ENCODE peak calls at places on chromosomes 11 and 22, in six cellular contexts. H is RWPE1; U is heart left ventricle; A is mammary epithelial cell; J is CD8-positive, alpha-beta T cell; P is suprapubic skin. O is an unnamed sample.

GRCh38 chr11:100816823-100817222 is 129.7 kb downstream of the ARHGAP42 start:
- DNase-seq in A (no peak), P (no peak), H (no peak), U (no peak), J (no peak), O (no peak)

GRCh38 chr11:89182773-89183172 is 5.1 kb downstream of the TYR start:
- DNase-seq in U (no peak), H (no peak), A (no peak), J (no peak), P (no peak), O (no peak)

GRCh38 chr11:82960779-82961143 is 59.2 kb downstream of the DDIAS start:
- DNase-seq in A (no peak), J (no peak), H (no peak), U (no peak), P (no peak), O (no peak)

GRCh38 chr11:117219001-117219400 is 12.9 kb downstream of the PCSK7 start:
- DNase-seq in U (no peak), P (no peak), A (no peak), J (no peak), H (no peak), O (no peak)

GRCh38 chr11:117186431-117186761 is 7.9 kb downstream of the SIDT2 start:
- DNase-seq in U (no peak), H (no peak), J (no peak), A (no peak), P (no peak), O (no peak)

GRCh38 chr11:85682330-85683305 is 3.4 kb downstream of the CCDC89 start:
- DNase-seq in J (peak), P (no peak), A (no peak), U (peak), H (no peak), O (no peak)

GRCh38 chr11:46051102-46051501 is 70.2 kb downstream of the PHF21A start:
- DNase-seq in A (no peak), H (no peak), U (no peak), J (no peak), P (no peak), O (no peak)

GRCh38 chr11:11397043-11397415 is 44.0 kb upstream of the CSNK2A3 start:
- DNase-seq in H (no peak), J (no peak), U (no peak), A (no peak), P (no peak), O (no peak)

GRCh38 chr11:113242767-113243397 is 71.5 kb upstream of the TTC12 start:
- DNase-seq in P (no peak), A (peak), U (no peak), J (no peak), H (no peak), O (no peak)

GRCh38 chr22:43222281-43222680 is 35.3 kb upstream of the TTLL12 start:
- DNase-seq in P (no peak), A (no peak), H (no peak), U (peak), J (no peak), O (no peak)

GRCh38 chr11:8768625-8769333 is 86.2 kb downstream of the RPL27A start:
- DNase-seq in P (no peak), H (peak), U (peak), J (no peak), A (peak), O (no peak)

GRCh38 chr11:64321533-64321932 is 3.6 kb downstream of the PRDX5 start:
- DNase-seq in A (peak), U (no peak), H (peak), P (no peak), J (no peak), O (no peak)

GRCh38 chr11:72969894-72970335 is 155.7 kb downstream of the ATG16L2 start:
- DNase-seq in P (no peak), A (peak), J (no peak), U (no peak), H (no peak), O (no peak)

GRCh38 chr11:91308069-91308468 is 916.5 kb upstream of the FAT3 start:
- DNase-seq in H (no peak), J (no peak), U (no peak), A (no peak), P (no peak), O (no peak)

GRCh38 chr11:13429836-13430235 is 33.2 kb downstream of the BTBD10 start:
- DNase-seq in H (no peak), J (no peak), U (no peak), P (no peak), A (no peak), O (no peak)

GRCh38 chr11:86676533-86677154 is 4.2 kb upstream of the ME3 start:
- DNase-seq in J (no peak), P (no peak), U (no peak), A (no peak), H (no peak), O (no peak)

GRCh38 chr11:93921695-93922468 is 71.5 kb upstream of the VSTM5 start:
- DNase-seq in A (peak), H (peak), U (no peak), P (no peak), J (no peak), O (no peak)

GRCh38 chr22:35350539-35351503 is 30.1 kb upstream of the HMOX1 start:
- DNase-seq in A (peak), U (peak), P (peak), H (peak), J (peak), O (peak)

GRCh38 chr11:75140269-75141138 is 10.4 kb upstream of the SLCO2B1 start:
- DNase-seq in P (no peak), U (peak), A (peak), H (peak), J (peak), O (no peak)

GRCh38 chr22:44882226-44882905 is 127.4 kb downstream of the PHF21B start:
- DNase-seq in J (no peak), H (no peak), U (no peak), A (no peak), P (peak), O (no peak)

GRCh38 chr22:36775589-36775965 is 342 bp downstream of the IFT27 start:
- DNase-seq in A (peak), U (no peak), J (no peak), H (no peak), P (peak), O (no peak)

GRCh38 chr11:3228445-3228829 is 3.8 kb downstream of the MRGPRE start:
- DNase-seq in U (no peak), P (no peak), H (no peak), J (no peak), A (no peak), O (no peak)

GRCh38 chr11:24678956-24679355 is 182.1 kb downstream of the LUZP2 start:
- DNase-seq in U (no peak), A (no peak), P (no peak), J (no peak), H (no peak), O (no peak)

GRCh38 chr11:95147364-95147905 is 57.8 kb downstream of the ENDOD1 start:
- DNase-seq in J (no peak), U (no peak), H (peak), P (no peak), A (peak), O (peak)

GRCh38 chr11:35998651-35999050 is 54.8 kb downstream of the LDLRAD3 start:
- DNase-seq in H (no peak), P (no peak), J (no peak), A (no peak), U (no peak), O (no peak)

GRCh38 chr11:70371241-70371640 is 27.1 kb upstream of the CTTN start:
- DNase-seq in U (no peak), P (no peak), H (no peak), A (peak), J (no peak), O (no peak)

GRCh38 chr22:45462034-45462655 is 40.5 kb upstream of the FBLN1 start:
- DNase-seq in J (no peak), U (no peak), H (no peak), A (no peak), P (no peak), O (no peak)

DNA sequence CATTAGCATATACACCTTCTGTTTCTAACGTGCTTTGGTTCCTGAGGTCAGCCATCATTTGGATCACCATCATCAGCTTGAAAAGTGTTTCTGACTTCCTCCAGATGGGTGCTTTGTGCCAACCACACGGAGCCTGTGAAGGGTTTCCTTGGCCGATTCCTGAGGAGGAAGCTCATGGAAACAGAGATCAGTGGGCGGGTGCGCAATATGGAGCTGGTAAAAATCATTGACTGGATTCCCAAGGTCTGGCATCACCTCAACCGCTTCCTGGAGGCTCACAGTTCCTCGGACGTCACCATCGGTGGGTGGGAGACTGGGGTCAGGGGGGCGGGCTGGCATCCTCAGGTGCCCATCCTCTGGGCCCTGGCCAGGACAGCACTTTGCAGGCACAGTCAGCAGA is 54.8 kb downstream of the DBX1 start:
- DNase-seq in U (no peak), J (no peak), P (no peak), A (no peak), H (no peak), O (no peak)
- TF ChIP-seq CTCF in U (no peak), J (no peak), P (no peak), A (no peak), H (no peak), O (no peak)

GRCh38 chr11:23569134-23569533 is 708.9 kb upstream of the CCDC179 start:
- DNase-seq in H (no peak), A (no peak), U (no peak), P (no peak), J (no peak), O (no peak)

GRCh38 chr11:23563591-23563990 is 703.3 kb upstream of the CCDC179 start:
- DNase-seq in H (no peak), U (no peak), P (no peak), A (no peak), J (no peak), O (no peak)

GRCh38 chr11:23569547-23569946 is 709.3 kb upstream of the CCDC179 start:
- DNase-seq in J (no peak), P (no peak), A (no peak), H (no peak), U (no peak), O (no peak)

GRCh38 chr11:23564370-23564769 is 704.1 kb upstream of the CCDC179 start:
- DNase-seq in P (no peak), H (no peak), U (no peak), J (no peak), A (no peak), O (no peak)
- H3K27ac ChIP-seq in P (no peak), H (no peak), U (no peak), J (no peak), A (no peak), O (no peak)

GRCh38 chr22:40679964-40680818 is 907 bp downstream of the MCHR1 start:
- DNase-seq in U (no peak), J (no peak), H (no peak), A (no peak), P (no peak), O (no peak)
- TF ChIP-seq CTCF in U (no peak), J (no peak), H (no peak), A (peak), P (no peak), O (no peak)

GRCh38 chr22:28817919-28818859 is 17.8 kb upstream of the XBP1 start:
- DNase-seq in P (no peak), U (no peak), J (no peak), H (no peak), A (no peak), O (no peak)
- H3K27ac ChIP-seq in P (peak), U (peak), J (no peak), H (no peak), A (no peak), O (peak)

DNA sequence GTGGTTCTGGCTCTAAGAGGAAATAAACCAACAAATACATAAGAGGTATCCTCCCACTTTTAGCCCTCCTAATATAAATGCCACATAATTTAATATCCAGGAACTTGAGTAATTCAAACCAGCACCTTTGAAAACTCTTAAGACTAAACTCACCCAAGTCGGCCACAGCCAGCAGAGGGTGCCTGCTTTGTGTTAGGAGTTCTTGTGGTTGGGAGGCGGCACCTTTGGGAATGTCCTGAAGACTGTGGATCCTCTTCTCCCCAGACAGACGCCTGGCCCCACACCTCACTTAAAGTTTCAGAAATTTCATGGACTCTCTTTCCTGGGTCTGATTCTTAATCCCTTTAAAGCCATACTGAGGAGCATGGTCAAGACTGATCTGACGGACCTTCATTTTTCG is 169.0 kb downstream of the TBC1D22A start:
- DNase-seq in U (no peak), H (peak), J (no peak), A (peak), P (peak), O (peak)
- TF ChIP-seq CTCF in U (no peak), H (no peak), J (no peak), A (peak), P (no peak), O (no peak)

DNA sequence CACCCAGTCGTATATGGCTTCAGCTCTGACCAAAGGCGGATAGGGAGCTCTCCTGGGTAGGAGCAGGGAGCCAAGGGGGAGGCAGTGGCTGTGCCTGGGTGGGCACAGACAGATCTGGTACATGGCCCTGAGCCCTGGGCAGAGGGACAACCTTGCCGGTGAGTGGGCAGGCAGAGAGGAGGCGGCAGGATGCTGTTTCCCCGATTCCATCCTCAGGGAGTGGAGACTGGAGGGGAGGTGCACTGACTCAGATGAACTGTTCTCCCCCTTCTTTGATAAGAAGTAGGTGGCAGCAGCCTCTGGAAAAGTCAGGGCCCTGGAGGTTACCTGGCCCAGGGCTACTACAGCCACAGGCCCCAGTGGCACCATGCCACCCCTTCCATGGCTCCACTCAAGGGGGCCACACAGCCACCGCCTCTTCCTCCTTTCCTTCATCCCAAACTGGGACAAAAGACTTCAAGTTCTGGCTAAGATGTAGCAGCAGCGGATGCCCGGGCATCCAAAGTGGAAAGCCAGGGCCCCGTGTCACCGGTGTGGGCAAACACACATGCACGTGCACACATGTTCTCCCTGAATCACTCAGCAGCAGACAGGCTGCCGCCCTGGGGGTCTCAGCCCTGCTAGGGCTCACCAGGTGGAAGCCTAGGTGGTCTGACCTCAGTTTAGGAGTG is 13.4 kb downstream of the CXCR5 start:
- DNase-seq in J (no peak), H (no peak), P (no peak), A (no peak), U (no peak), O (no peak)
- H3K27ac ChIP-seq in J (peak), H (peak), P (no peak), A (no peak), U (no peak), O (no peak)

GRCh38 chr11:58578136-58578634 is 678 bp upstream of the ZFP91 start:
- DNase-seq in H (peak), P (peak), J (peak), A (peak), U (peak), O (peak)
- TF ChIP-seq CTCF in H (no peak), P (no peak), J (no peak), A (no peak), U (no peak), O (no peak)

GRCh38 chr11:65538915-65539374 is 14.1 kb downstream of the SCYL1 start:
- DNase-seq in P (peak), J (no peak), U (no peak), H (no peak), A (no peak), O (no peak)

GRCh38 chr11:65537620-65538231 is 12.8 kb downstream of the SCYL1 start:
- DNase-seq in U (no peak), J (no peak), H (no peak), P (no peak), A (no peak), O (no peak)

GRCh38 chr11:65536412-65537295 is 11.8 kb downstream of the SCYL1 start:
- DNase-seq in P (no peak), H (no peak), A (no peak), U (no peak), J (no peak), O (no peak)

GRCh38 chr11:65538232-65538914 is 13.5 kb downstream of the SCYL1 start:
- DNase-seq in A (no peak), H (no peak), U (no peak), P (no peak), J (no peak), O (no peak)

GRCh38 chr11:65537296-65537597 is 12.4 kb downstream of the SCYL1 start:
- DNase-seq in U (no peak), H (no peak), J (no peak), A (no peak), P (no peak), O (no peak)
- H3K27ac ChIP-seq in U (no peak), H (peak), J (no peak), A (no peak), P (no peak), O (no peak)

O was measured in right atrium auricular region.